ENCODE peak calls at places on chromosomes 1 and 21, in ten cellular contexts. One of them, this sample, is unnamed. For H3K4me1, the result is how much of the 10 kb centered on the place peaks cover.

GRCh38 chr1:184555665-184556641 is 169.1 kb downstream of the C1orf21 start:
- DNase-seq in pancreas: no peak
- DNase-seq in Panc1: no peak
- DNase-seq in left ventricle myocardium inferior: no peak
- DNase-seq in CD8-positive, alpha-beta T cell: no peak
- DNase-seq in thyroid gland: no peak
- DNase-seq in heart right ventricle: no peak
- DNase-seq in kidney: no peak
- DNase-seq in stomach: no peak
- DNase-seq in Karpas-422: no peak
- DNase-seq in this sample: peak

GRCh38 chr1:40973912-40974311 is 5.6 kb upstream of the CTPS1 start:
- DNase-seq in pancreas: no peak
- DNase-seq in Panc1: no peak
- DNase-seq in left ventricle myocardium inferior: no peak
- DNase-seq in CD8-positive, alpha-beta T cell: no peak
- DNase-seq in thyroid gland: no peak
- DNase-seq in heart right ventricle: no peak
- DNase-seq in kidney: no peak
- DNase-seq in stomach: no peak
- DNase-seq in Karpas-422: peak
- DNase-seq in this sample: no peak

GRCh38 chr1:223707270-223708000 is 4.9 kb upstream of the CAPN2 start:
- DNase-seq in pancreas: peak
- DNase-seq in Panc1: peak
- DNase-seq in left ventricle myocardium inferior: peak
- DNase-seq in CD8-positive, alpha-beta T cell: no peak
- DNase-seq in thyroid gland: peak
- DNase-seq in heart right ventricle: peak
- DNase-seq in kidney: peak
- DNase-seq in stomach: peak
- DNase-seq in Karpas-422: peak
- DNase-seq in this sample: peak

GRCh38 chr1:217089239-217090014 is 366.2 kb upstream of the ESRRG start:
- DNase-seq in pancreas: peak
- DNase-seq in Panc1: no peak
- DNase-seq in left ventricle myocardium inferior: peak
- DNase-seq in CD8-positive, alpha-beta T cell: no peak
- DNase-seq in thyroid gland: peak
- DNase-seq in heart right ventricle: peak
- DNase-seq in kidney: peak
- DNase-seq in stomach: no peak
- DNase-seq in Karpas-422: no peak
- DNase-seq in this sample: no peak

GRCh38 chr21:42219606-42220137 is 732 bp downstream of the ABCG1 start:
- DNase-seq in pancreas: no peak
- DNase-seq in Panc1: no peak
- DNase-seq in left ventricle myocardium inferior: peak
- DNase-seq in CD8-positive, alpha-beta T cell: no peak
- DNase-seq in thyroid gland: peak
- DNase-seq in heart right ventricle: no peak
- DNase-seq in kidney: peak
- DNase-seq in stomach: peak
- DNase-seq in Karpas-422: no peak
- DNase-seq in this sample: peak

GRCh38 chr1:26376050-26376449 is 3.5 kb upstream of the ZNF683 start:
- DNase-seq in pancreas: no peak
- DNase-seq in Panc1: no peak
- DNase-seq in left ventricle myocardium inferior: no peak
- DNase-seq in CD8-positive, alpha-beta T cell: no peak
- DNase-seq in thyroid gland: no peak
- DNase-seq in heart right ventricle: no peak
- DNase-seq in kidney: peak
- DNase-seq in stomach: no peak
- DNase-seq in Karpas-422: no peak
- DNase-seq in this sample: no peak

GRCh38 chr1:217311766-217312165 is 319.1 kb downstream of the GPATCH2 start:
- DNase-seq in pancreas: no peak
- DNase-seq in Panc1: no peak
- DNase-seq in left ventricle myocardium inferior: no peak
- DNase-seq in CD8-positive, alpha-beta T cell: no peak
- DNase-seq in thyroid gland: no peak
- DNase-seq in heart right ventricle: no peak
- DNase-seq in kidney: no peak
- DNase-seq in stomach: no peak
- DNase-seq in Karpas-422: peak
- DNase-seq in this sample: no peak

GRCh38 chr21:41641821-41642368 is 125.0 kb downstream of the RIPK4 start:
- DNase-seq in pancreas: no peak
- DNase-seq in Panc1: no peak
- DNase-seq in left ventricle myocardium inferior: peak
- DNase-seq in CD8-positive, alpha-beta T cell: no peak
- DNase-seq in thyroid gland: peak
- DNase-seq in heart right ventricle: peak
- DNase-seq in kidney: no peak
- DNase-seq in stomach: no peak
- DNase-seq in Karpas-422: no peak
- DNase-seq in this sample: no peak

GRCh38 chr1:64203420-64203819 is at the start of gene UBE2U:
- DNase-seq in pancreas: no peak
- DNase-seq in Panc1: no peak
- DNase-seq in left ventricle myocardium inferior: no peak
- DNase-seq in CD8-positive, alpha-beta T cell: no peak
- DNase-seq in thyroid gland: no peak
- DNase-seq in heart right ventricle: no peak
- DNase-seq in kidney: no peak
- DNase-seq in stomach: no peak
- DNase-seq in Karpas-422: no peak
- DNase-seq in this sample: no peak

GRCh38 chr1:216500273-216500967 is 77.2 kb upstream of the USH2A start:
- DNase-seq in pancreas: no peak
- DNase-seq in Panc1: no peak
- DNase-seq in left ventricle myocardium inferior: no peak
- DNase-seq in CD8-positive, alpha-beta T cell: no peak
- DNase-seq in thyroid gland: no peak
- DNase-seq in heart right ventricle: no peak
- DNase-seq in kidney: no peak
- DNase-seq in stomach: no peak
- DNase-seq in Karpas-422: no peak
- DNase-seq in this sample: no peak

GRCh38 chr21:42397291-42398129 is 1.7 kb upstream of the TMPRSS3 start:
- DNase-seq in pancreas: no peak
- DNase-seq in Panc1: no peak
- DNase-seq in left ventricle myocardium inferior: no peak
- DNase-seq in CD8-positive, alpha-beta T cell: no peak
- DNase-seq in thyroid gland: no peak
- DNase-seq in heart right ventricle: no peak
- DNase-seq in kidney: no peak
- DNase-seq in stomach: no peak
- DNase-seq in Karpas-422: peak
- DNase-seq in this sample: no peak

GRCh38 chr21:33042812-33043211 is 17.1 kb downstream of the OLIG2 start:
- DNase-seq in pancreas: no peak
- DNase-seq in Panc1: no peak
- DNase-seq in left ventricle myocardium inferior: no peak
- DNase-seq in CD8-positive, alpha-beta T cell: no peak
- DNase-seq in thyroid gland: peak
- DNase-seq in heart right ventricle: no peak
- DNase-seq in kidney: no peak
- DNase-seq in stomach: no peak
- DNase-seq in Karpas-422: no peak
- DNase-seq in this sample: no peak

GRCh38 chr1:234967121-234967520 is 161.5 kb downstream of the TOMM20 start:
- DNase-seq in pancreas: no peak
- DNase-seq in Panc1: no peak
- DNase-seq in left ventricle myocardium inferior: no peak
- DNase-seq in CD8-positive, alpha-beta T cell: no peak
- DNase-seq in thyroid gland: no peak
- DNase-seq in heart right ventricle: no peak
- DNase-seq in kidney: no peak
- DNase-seq in stomach: no peak
- DNase-seq in Karpas-422: no peak
- DNase-seq in this sample: no peak

GRCh38 chr1:157117527-157118057 is 18.0 kb upstream of the ETV3L start:
- DNase-seq in pancreas: no peak
- DNase-seq in Panc1: no peak
- DNase-seq in left ventricle myocardium inferior: no peak
- DNase-seq in CD8-positive, alpha-beta T cell: no peak
- DNase-seq in thyroid gland: peak
- DNase-seq in heart right ventricle: no peak
- DNase-seq in kidney: no peak
- DNase-seq in stomach: peak
- DNase-seq in Karpas-422: peak
- DNase-seq in this sample: no peak

GRCh38 chr21:44535963-44536362 is 4.0 kb downstream of the KRTAP10-1 start:
- DNase-seq in pancreas: no peak
- DNase-seq in Panc1: no peak
- DNase-seq in left ventricle myocardium inferior: no peak
- DNase-seq in CD8-positive, alpha-beta T cell: no peak
- DNase-seq in thyroid gland: no peak
- DNase-seq in heart right ventricle: no peak
- DNase-seq in kidney: no peak
- DNase-seq in stomach: no peak
- DNase-seq in Karpas-422: no peak
- DNase-seq in this sample: no peak

GRCh38 chr1:21264913-21265312 is 25.4 kb downstream of the ECE1 start:
- DNase-seq in pancreas: no peak
- DNase-seq in Panc1: no peak
- DNase-seq in left ventricle myocardium inferior: no peak
- DNase-seq in CD8-positive, alpha-beta T cell: no peak
- DNase-seq in thyroid gland: no peak
- DNase-seq in heart right ventricle: no peak
- DNase-seq in kidney: no peak
- DNase-seq in stomach: no peak
- DNase-seq in Karpas-422: no peak
- DNase-seq in this sample: no peak

GRCh38 chr21:31500976-31501375 is 156.9 kb upstream of the TIAM1 start:
- DNase-seq in pancreas: no peak
- DNase-seq in Panc1: no peak
- DNase-seq in left ventricle myocardium inferior: no peak
- DNase-seq in CD8-positive, alpha-beta T cell: no peak
- DNase-seq in thyroid gland: no peak
- DNase-seq in heart right ventricle: no peak
- DNase-seq in kidney: no peak
- DNase-seq in stomach: no peak
- DNase-seq in Karpas-422: no peak
- DNase-seq in this sample: no peak

DNA sequence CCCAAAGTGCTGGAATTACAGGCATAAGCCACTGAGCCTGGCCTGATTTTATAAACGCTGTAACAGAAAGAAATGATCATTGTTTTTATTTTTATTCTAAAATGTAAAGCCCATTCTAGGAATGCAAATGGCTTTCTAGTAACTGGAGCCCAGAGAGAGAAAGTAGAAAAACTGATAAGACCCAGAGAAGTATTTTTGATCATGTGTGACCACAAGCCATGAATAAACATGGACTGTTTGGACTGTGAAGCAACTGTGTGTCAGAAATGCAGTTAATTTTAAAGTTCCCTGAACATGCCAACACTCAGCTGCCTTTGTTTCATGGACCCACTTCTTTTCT is 39.7 kb downstream of the EIF2B3 start:
- DNase-seq in pancreas: no peak
- DNase-seq in Panc1: no peak
- DNase-seq in left ventricle myocardium inferior: no peak
- DNase-seq in CD8-positive, alpha-beta T cell: no peak
- DNase-seq in thyroid gland: no peak
- DNase-seq in heart right ventricle: no peak
- DNase-seq in kidney: no peak
- DNase-seq in stomach: no peak
- DNase-seq in Karpas-422: no peak
- DNase-seq in this sample: no peak
- H3K27ac ChIP-seq in pancreas: no peak
- H3K27ac ChIP-seq in Panc1: no peak
- H3K27ac ChIP-seq in left ventricle myocardium inferior: peak
- H3K27ac ChIP-seq in CD8-positive, alpha-beta T cell: no peak
- H3K27ac ChIP-seq in thyroid gland: peak
- H3K27ac ChIP-seq in heart right ventricle: peak
- H3K27ac ChIP-seq in kidney: no peak
- H3K27ac ChIP-seq in stomach: peak
- H3K27ac ChIP-seq in Karpas-422: no peak
- H3K27ac ChIP-seq in this sample: peak

GRCh38 chr1:8462298-8462946 is 144.5 kb downstream of the SLC45A1 start:
- DNase-seq in pancreas: no peak
- DNase-seq in Panc1: no peak
- DNase-seq in left ventricle myocardium inferior: no peak
- DNase-seq in CD8-positive, alpha-beta T cell: no peak
- DNase-seq in thyroid gland: peak
- DNase-seq in heart right ventricle: no peak
- DNase-seq in kidney: peak
- DNase-seq in stomach: no peak
- DNase-seq in Karpas-422: no peak
- DNase-seq in this sample: no peak
- H3K4me1 ChIP-seq in pancreas: under half
- H3K4me1 ChIP-seq in Panc1: under half
- H3K4me1 ChIP-seq in left ventricle myocardium inferior: half or more
- H3K4me1 ChIP-seq in CD8-positive, alpha-beta T cell: under half
- H3K4me1 ChIP-seq in thyroid gland: half or more
- H3K4me1 ChIP-seq in heart right ventricle: half or more
- H3K4me1 ChIP-seq in kidney: half or more
- H3K4me1 ChIP-seq in stomach: under half
- H3K4me1 ChIP-seq in Karpas-422: under half
- H3K4me1 ChIP-seq in this sample: half or more

DNA sequence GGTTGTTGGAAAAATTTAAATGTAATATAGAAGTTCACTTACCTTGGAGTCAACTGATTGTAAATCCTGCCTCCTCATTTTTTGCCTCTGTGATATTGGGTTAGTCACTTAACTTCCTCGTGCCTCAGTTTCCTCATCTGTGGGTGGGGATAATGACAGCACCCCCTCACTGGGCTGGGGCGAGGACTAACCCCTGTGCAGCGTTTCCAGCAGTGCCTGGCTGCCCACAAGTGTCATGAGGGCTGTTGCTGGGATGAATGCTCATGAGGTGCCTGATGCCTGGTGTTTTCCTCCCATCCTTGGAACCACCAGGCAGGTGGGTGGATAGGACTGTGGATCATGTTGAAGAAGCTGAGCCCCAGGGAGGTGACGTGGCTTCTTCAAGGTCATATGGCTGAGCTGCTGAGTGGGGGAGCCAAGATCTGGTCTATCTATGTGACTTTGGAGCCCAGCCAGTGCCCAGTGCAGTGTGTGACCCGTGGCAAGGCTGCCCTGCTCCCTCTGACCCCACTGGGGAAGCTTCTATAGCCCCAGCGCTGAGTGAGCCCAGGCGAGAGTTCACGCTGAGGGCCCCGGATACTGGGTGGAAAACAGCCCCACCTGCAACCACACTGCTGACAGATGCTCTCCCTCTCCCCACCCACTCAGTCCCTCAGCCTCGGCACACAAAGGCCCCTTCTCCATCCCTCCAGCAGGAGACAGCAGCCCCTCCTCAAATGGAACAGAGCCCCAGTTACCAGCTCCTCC is 446.0 kb downstream of the PTPRU start:
- DNase-seq in pancreas: no peak
- DNase-seq in Panc1: no peak
- DNase-seq in left ventricle myocardium inferior: no peak
- DNase-seq in CD8-positive, alpha-beta T cell: no peak
- DNase-seq in thyroid gland: no peak
- DNase-seq in heart right ventricle: peak
- DNase-seq in kidney: no peak
- DNase-seq in stomach: no peak
- DNase-seq in Karpas-422: no peak
- DNase-seq in this sample: no peak
- H3K27ac ChIP-seq in pancreas: no peak
- H3K27ac ChIP-seq in Panc1: no peak
- H3K27ac ChIP-seq in left ventricle myocardium inferior: no peak
- H3K27ac ChIP-seq in CD8-positive, alpha-beta T cell: no peak
- H3K27ac ChIP-seq in thyroid gland: no peak
- H3K27ac ChIP-seq in heart right ventricle: no peak
- H3K27ac ChIP-seq in kidney: no peak
- H3K27ac ChIP-seq in stomach: no peak
- H3K27ac ChIP-seq in Karpas-422: no peak
- H3K27ac ChIP-seq in this sample: no peak

GRCh38 chr1:92708368-92708950 is 76.4 kb downstream of the EVI5 start:
- DNase-seq in pancreas: no peak
- DNase-seq in Panc1: no peak
- DNase-seq in left ventricle myocardium inferior: no peak
- DNase-seq in CD8-positive, alpha-beta T cell: no peak
- DNase-seq in thyroid gland: no peak
- DNase-seq in heart right ventricle: no peak
- DNase-seq in kidney: no peak
- DNase-seq in stomach: no peak
- DNase-seq in Karpas-422: peak
- DNase-seq in this sample: no peak
- H3K4me1 ChIP-seq in pancreas: under half
- H3K4me1 ChIP-seq in Panc1: under half
- H3K4me1 ChIP-seq in left ventricle myocardium inferior: under half
- H3K4me1 ChIP-seq in CD8-positive, alpha-beta T cell: under half
- H3K4me1 ChIP-seq in thyroid gland: under half
- H3K4me1 ChIP-seq in heart right ventricle: under half
- H3K4me1 ChIP-seq in kidney: under half
- H3K4me1 ChIP-seq in stomach: under half
- H3K4me1 ChIP-seq in Karpas-422: under half
- H3K4me1 ChIP-seq in this sample: under half

This sample was measured in gastrocnemius medialis.